ENCODE peak calls at places on chromosomes 11 and 22, in nine cellular contexts. G is WTC11, H is endothelial cell, A is uterus, I is sigmoid colon, X is foreskin fibroblast, E is BJ, T is GM23338, K is tibial nerve. V is an unnamed sample.

GRCh38 chr11:102940714-102941588 is 14.6 kb downstream of the MMP13 start:
- DNase-seq in E (peak; percentile 22), G (peak; percentile 47), I (no peak), H (peak; percentile 44), A (no peak), T (peak; percentile 93), K (no peak), X (peak; percentile 83), V (peak; percentile 46)

GRCh38 chr11:102813484-102813883 is 15.5 kb upstream of the MMP1 start:
- DNase-seq in G (no peak), E (no peak), K (no peak), X (no peak), A (no peak), T (no peak), I (no peak), H (no peak), V (no peak)

GRCh38 chr22:24768537-24769374 is 5.8 kb downstream of the PIWIL3 start:
- DNase-seq in E (no peak), X (peak; percentile 75), K (peak; percentile 23), T (peak; percentile 86), G (peak; percentile 72), I (peak; percentile 70), H (peak; percentile 62), A (no peak), V (peak; percentile 67)

GRCh38 chr22:48948575-48949170 is 879.0 kb downstream of the BRD1 start:
- DNase-seq in T (no peak), H (no peak), X (no peak), G (no peak), A (no peak), K (no peak), I (peak; percentile 22), E (no peak), V (no peak)

GRCh38 chr11:12042215-12042676 is 33.8 kb upstream of the DKK3 start:
- DNase-seq in T (peak; percentile 9), X (peak; percentile 87), A (no peak), E (peak; percentile 95), K (no peak), G (no peak), H (no peak), I (no peak), V (no peak)

GRCh38 chr11:3642071-3642951 is 519 bp upstream of the ART5 start:
- DNase-seq in A (peak; percentile 87), K (peak; percentile 33), X (peak; percentile 82), T (peak; percentile 97), I (peak; percentile 88), G (peak; percentile 96), E (peak; percentile 39), H (peak; percentile 86), V (peak; percentile 97)

GRCh38 chr11:20672575-20672974 is 3.2 kb downstream of the NELL1 start:
- DNase-seq in A (no peak), I (no peak), X (no peak), T (peak; percentile 64), K (no peak), E (no peak), G (no peak), H (no peak), V (no peak)

GRCh38 chr11:58741127-58741526 is 9.4 kb upstream of the GLYAT start:
- DNase-seq in A (no peak), I (no peak), X (no peak), G (no peak), T (no peak), E (no peak), H (no peak), K (no peak), V (no peak)

GRCh38 chr11:794013-794765 is 3.9 kb downstream of the SLC25A22 start:
- DNase-seq in T (no peak), A (no peak), X (no peak), G (no peak), K (no peak), I (no peak), H (no peak), E (no peak), V (no peak)

GRCh38 chr22:23072035-23072910 is 2.0 kb downstream of the GNAZ start:
- DNase-seq in T (no peak), A (no peak), I (peak; percentile 60), G (no peak), K (no peak), H (no peak), X (peak; percentile 74), E (peak; percentile 31), V (no peak)

GRCh38 chr11:75878968-75879367 is 64.0 kb downstream of the UVRAG start:
- DNase-seq in A (no peak), I (no peak), T (no peak), H (no peak), G (no peak), E (no peak), K (no peak), X (no peak), V (no peak)

GRCh38 chr11:12893787-12894672 is 115.1 kb upstream of the RASSF10 start:
- DNase-seq in H (peak; percentile 72), G (peak; percentile 84), K (peak; percentile 62), X (peak; percentile 77), T (peak; percentile 85), I (peak; percentile 82), E (no peak), A (peak; percentile 70), V (peak; percentile 78)

GRCh38 chr11:67311556-67312082 is 8.3 kb downstream of the SSH3 start:
- DNase-seq in K (no peak), A (no peak), H (no peak), T (no peak), E (no peak), I (no peak), X (no peak), G (no peak), V (no peak)
- TF ChIP-seq CTCF in K (no peak), A (no peak), H (no peak), T (peak; percentile 8), E (no peak), I (no peak), X (no peak), G (no peak), V (no peak)

DNA sequence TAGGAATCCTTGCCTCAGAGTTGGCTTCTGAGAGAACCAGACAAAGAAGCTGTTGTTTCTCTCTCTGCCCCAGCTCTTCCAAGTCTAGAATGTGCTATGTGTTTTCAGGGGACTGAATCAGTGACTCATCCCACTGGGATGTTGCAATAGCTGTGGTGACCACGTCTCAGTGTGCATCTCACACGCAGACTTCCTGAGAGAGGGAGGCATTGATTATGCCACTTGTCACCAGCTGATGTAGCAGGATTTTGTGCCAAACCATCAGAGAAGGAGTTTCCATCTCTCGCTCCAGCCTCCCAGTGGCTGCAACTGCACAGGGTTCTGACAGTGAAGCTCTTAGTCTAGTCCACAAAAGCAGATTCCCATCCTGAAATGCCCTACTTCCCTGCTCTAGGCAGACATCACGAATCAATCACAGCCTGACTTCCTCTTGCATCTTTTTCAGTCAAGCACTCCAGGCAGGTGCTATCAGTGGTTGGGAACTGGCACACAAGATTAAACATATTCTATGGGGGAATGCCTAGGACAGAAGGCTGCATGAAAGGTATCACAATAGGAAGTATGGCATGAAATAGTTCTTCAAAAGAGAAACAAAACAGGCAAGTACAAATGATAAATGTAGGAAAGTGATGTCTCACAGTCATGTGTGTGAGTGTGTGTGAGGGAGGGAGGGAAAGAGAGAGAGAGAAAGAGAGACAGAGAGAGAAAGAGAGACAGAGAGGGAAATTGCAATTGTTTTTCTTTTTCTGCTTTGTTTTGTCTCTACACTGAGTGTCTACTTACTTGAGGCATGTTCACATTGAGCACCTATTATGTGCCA is 456.0 kb downstream of the MIAT start:
- DNase-seq in K (peak; percentile 39), A (peak; percentile 52), X (peak; percentile 94), T (no peak), I (peak; percentile 91), E (peak; percentile 88), H (no peak), G (no peak), V (no peak)
- TF ChIP-seq CTCF in K (no peak), A (no peak), X (no peak), T (no peak), I (no peak), E (no peak), H (no peak), G (no peak), V (no peak)

GRCh38 chr22:42489000-42489399 is 30.6 kb downstream of the RRP7A start:
- DNase-seq in G (no peak), A (no peak), K (no peak), H (no peak), I (peak; percentile 9), E (no peak), T (no peak), X (no peak), V (no peak)

GRCh38 chr22:42484506-42484905 is 35.1 kb downstream of the RRP7A start:
- DNase-seq in I (no peak), G (no peak), E (no peak), X (no peak), K (no peak), A (no peak), T (no peak), H (no peak), V (no peak)

GRCh38 chr22:42492323-42492690 is 27.3 kb downstream of the RRP7A start:
- DNase-seq in K (no peak), T (no peak), H (no peak), I (no peak), G (no peak), A (no peak), E (no peak), X (no peak), V (no peak)

GRCh38 chr22:42493393-42493792 is 26.2 kb downstream of the RRP7A start:
- DNase-seq in H (no peak), E (no peak), G (no peak), I (no peak), T (peak; percentile 40), X (no peak), K (no peak), A (no peak), V (no peak)

GRCh38 chr22:42490244-42490832 is 29.3 kb downstream of the RRP7A start:
- DNase-seq in K (no peak), E (no peak), I (no peak), T (no peak), X (no peak), H (no peak), G (no peak), A (no peak), V (no peak)
- TF ChIP-seq CTCF in K (no peak), E (no peak), I (no peak), T (no peak), X (no peak), H (no peak), G (no peak), A (no peak), V (no peak)

DNA sequence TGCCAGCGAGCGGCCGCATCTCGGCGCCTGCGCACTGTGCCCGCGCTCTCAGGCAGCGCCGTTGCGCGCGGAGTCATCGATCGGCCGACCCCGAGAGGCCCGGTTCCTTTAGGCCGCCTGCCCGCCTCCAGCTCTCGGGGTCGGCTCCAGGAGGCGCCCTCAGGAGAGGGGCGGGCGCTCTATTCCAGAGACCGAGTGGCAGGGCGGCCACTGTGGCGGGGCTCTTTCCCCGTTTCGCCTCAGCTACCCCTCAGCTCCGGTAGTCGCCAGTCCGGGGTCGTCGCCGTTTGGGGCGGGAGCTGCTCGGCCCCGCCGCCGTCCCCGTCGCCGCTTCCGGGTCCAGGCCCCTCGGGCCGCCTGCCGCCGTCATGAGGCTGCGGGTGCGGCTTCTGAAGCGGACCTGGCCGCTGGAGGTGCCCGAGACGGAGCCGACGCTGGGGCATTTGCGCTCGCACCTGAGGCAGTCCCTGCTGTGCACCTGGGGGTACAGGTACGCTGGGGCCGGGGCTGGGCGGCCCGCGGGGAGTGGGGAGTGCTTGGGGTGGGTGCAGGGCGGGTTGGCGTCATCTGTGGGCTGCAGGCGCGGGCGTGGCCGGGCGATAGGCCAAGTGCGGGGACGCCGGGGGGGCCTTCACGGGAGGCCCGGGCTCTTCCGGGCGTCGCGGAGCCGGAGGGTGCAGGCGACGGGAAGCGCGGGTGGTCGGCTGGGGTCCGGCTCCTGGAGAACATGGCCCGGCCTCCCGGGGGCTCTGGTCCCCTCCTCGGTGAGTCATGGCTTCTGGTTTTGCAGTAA is at the start of gene FBXO7:
- DNase-seq in I (peak; percentile 96), T (peak; percentile 94), G (peak; percentile 92), X (peak; percentile 98), K (peak; percentile 80), H (peak; percentile 98), E (peak; percentile 26), A (peak; percentile 94), V (peak; percentile 93)
- TF ChIP-seq CTCF in I (peak; percentile 16), T (peak; percentile 9), G (no peak), X (peak; percentile 13), K (peak; percentile 80), H (no peak), E (peak; percentile 60), A (peak; percentile 24), V (peak; percentile 22)